ENCODE peak calls at places on chromosomes 3 and 15, in five cellular contexts. O is GM13977, N is lower lobe of right lung, X is activated B cell treated with CpG ODN at 0.5 μM for 24 hours, S is progenitor cell of endocrine pancreas. B is an unnamed sample.

GRCh38 chr15:44193651-44194396 is 1.2 kb downstream of the FRMD5 start:
- DNase-seq in O (peak), N (no peak), X (no peak), S (no peak), B (no peak)

GRCh38 chr15:48565560-48566482 is 79.7 kb downstream of the FBN1 start:
- DNase-seq in O (no peak), N (no peak), X (no peak), S (no peak), B (no peak)

GRCh38 chr3:85054579-85054978 is 95.8 kb downstream of the CADM2 start:
- DNase-seq in O (no peak), N (no peak), X (no peak), S (no peak), B (no peak)

GRCh38 chr3:152444029-152444641 is 175.4 kb downstream of the MBNL1 start:
- DNase-seq in O (peak), N (no peak), X (no peak), S (no peak), B (no peak)

GRCh38 chr3:90069748-90070147 is 962.3 kb downstream of the EPHA3 start:
- DNase-seq in O (no peak), N (no peak), X (no peak), S (no peak), B (no peak)

GRCh38 chr3:59286791-59287531 is 237.1 kb upstream of the CFAP20DC start:
- DNase-seq in O (peak), N (peak), X (no peak), S (no peak), B (no peak)

GRCh38 chr3:171183042-171183441 is 156.5 kb upstream of the SLC2A2 start:
- DNase-seq in O (no peak), N (no peak), X (no peak), S (no peak), B (no peak)

GRCh38 chr3:43213631-43214030 is 72.7 kb upstream of the SNRK start:
- DNase-seq in O (no peak), N (no peak), X (no peak), S (no peak), B (no peak)

GRCh38 chr3:192892981-192893827 is 24.5 kb downstream of the MB21D2 start:
- DNase-seq in O (peak), N (peak), X (no peak), S (no peak), B (no peak)

GRCh38 chr3:114645392-114645791 is 351.6 kb downstream of the TIGIT start:
- DNase-seq in O (no peak), N (no peak), X (no peak), S (no peak), B (no peak)

GRCh38 chr3:27616031-27616430 is 106.1 kb downstream of the EOMES start:
- DNase-seq in O (no peak), N (no peak), X (no peak), S (no peak), B (no peak)

DNA sequence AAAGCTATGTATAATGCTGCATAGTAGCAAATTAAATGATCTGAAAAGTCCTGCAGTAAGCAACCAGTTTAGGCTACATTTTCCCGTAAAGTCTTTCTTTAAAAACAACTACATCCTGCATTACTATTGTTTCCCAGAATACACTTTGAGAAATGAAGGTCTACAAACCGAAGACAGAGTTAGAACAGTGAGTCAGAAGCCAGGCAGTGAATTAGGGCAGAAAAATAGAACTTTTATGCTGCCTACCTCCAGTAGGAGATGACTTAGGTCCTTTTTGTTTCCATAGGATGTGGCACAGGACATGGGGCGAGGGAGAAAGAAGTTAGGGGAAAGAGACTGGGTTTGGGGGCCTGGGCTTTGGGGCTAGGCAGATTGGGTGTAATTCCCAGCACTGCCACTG is 127.3 kb downstream of the PPM1L start:
- DNase-seq in O (no peak), N (no peak), X (no peak), S (no peak), B (no peak)
- TF ChIP-seq CTCF in O (no peak), N (no peak), X (no peak), S (no peak), B (no peak)

GRCh38 chr3:99704417-99704816 is 66.0 kb downstream of the COL8A1 start:
- DNase-seq in O (no peak), N (no peak), X (no peak), S (no peak), B (no peak)
- TF ChIP-seq CTCF in O (no peak), N (no peak), X (no peak), S (no peak), B (no peak)

GRCh38 chr3:111152506-111152905 is 80.9 kb downstream of the NECTIN3 start:
- DNase-seq in O (no peak), N (no peak), X (no peak), S (no peak), B (no peak)

GRCh38 chr3:111156506-111156905 is 84.9 kb downstream of the NECTIN3 start:
- DNase-seq in O (no peak), N (no peak), X (no peak), S (no peak), B (no peak)

GRCh38 chr3:111151438-111151837 is 79.8 kb downstream of the NECTIN3 start:
- DNase-seq in O (no peak), N (no peak), X (no peak), S (no peak), B (no peak)
- TF ChIP-seq CTCF in O (no peak), N (no peak), X (no peak), S (no peak), B (no peak)

DNA sequence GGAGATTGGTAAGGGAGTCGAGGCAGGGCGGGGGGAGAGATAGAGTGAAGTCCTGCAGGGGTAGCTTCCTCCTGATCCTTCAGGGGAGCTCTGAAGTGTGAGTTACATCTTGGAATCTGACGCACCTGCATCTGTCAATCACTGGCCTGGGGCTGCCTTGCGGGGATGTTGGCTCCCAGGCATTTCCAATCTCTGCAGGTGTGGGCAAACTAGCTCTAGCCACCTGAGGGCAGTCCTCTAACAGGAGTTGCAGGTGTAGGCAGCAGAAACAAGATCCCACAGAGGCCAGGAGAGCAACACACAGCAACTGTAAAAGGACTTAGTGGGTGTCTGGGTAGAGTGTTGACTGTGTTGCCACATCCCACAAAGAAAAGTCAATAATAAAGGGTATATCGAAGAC is 63.6 kb downstream of the ZNF621 start:
- DNase-seq in O (no peak), N (no peak), X (no peak), S (no peak), B (no peak)
- TF ChIP-seq CTCF in O (peak), N (no peak), X (no peak), S (peak), B (no peak)

DNA sequence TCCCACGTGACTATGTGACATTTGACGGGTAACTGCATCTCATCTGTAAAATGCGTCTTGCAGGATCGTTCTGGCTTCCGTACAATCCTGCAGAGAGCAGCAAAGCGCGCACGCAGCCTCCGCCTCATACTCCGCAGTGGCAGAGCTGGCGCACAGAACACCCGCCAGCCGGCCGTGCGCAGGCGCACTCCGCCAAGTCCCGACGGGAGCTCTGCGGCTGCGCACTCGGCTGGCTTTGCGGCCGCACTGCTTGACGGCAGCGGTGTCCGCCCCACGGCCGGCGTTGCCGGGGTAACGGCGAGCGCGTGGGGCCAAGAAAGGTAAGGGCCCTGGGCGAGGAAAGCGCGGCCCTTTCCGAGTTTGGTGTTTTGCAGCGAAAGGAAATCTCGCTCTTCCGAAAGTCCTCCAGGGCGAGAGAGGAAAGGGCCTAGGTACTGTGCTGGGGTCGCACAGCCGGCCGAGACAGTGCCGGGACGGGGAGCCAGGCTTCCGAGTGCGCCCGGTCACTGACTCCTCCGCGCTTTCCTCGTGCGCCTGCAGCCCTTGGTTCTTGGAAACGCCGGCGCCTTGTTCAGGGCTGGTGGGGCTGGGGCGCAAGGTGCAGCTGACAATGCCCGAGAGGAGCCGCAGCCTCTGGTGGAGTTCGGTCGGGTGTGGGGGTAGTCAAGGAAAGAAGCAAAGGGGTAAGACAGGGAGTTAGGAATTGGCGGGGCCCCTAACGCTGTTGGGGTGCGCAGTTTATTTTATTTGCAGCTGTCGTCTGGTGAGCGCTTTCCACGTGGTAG is at the start of gene TSEN2:
- DNase-seq in O (peak), N (peak), X (peak), S (peak), B (peak)
- TF ChIP-seq CTCF in O (peak), N (peak), X (no peak), S (no peak), B (no peak)